ENCODE peak calls at places on chromosomes 4 and X, in five cellular contexts. W is GM04503; M is stimulated activated CD4-positive, alpha-beta T cell treated with anti-CD3 and anti-CD28 coated beads, Interleukin-1b, Interleukin-23, amount 100 ng/mL, for 1 hour; T is AG09309; X is KG1. Y is an unnamed sample.

GRCh38 chr4:5165419-5166369 is 114.4 kb downstream of the STK32B start:
- DNase-seq in W (peak; percentile 42), M (no peak), T (no peak), X (no peak), Y (no peak)

GRCh38 chrX:56219702-56220101 is 12.5 kb upstream of the KLF8 start:
- DNase-seq in W (no peak), M (no peak), T (no peak), X (no peak), Y (no peak)

GRCh38 chrX:143726296-143726695 is 5.7 kb upstream of the SPANXN2 start:
- DNase-seq in W (no peak), M (no peak), T (no peak), X (no peak), Y (no peak)

GRCh38 chr4:3128976-3129375 is 54.5 kb downstream of the HTT start:
- DNase-seq in W (no peak), M (no peak), T (no peak), X (no peak), Y (no peak)

GRCh38 chr4:109702950-109703663 is at the start of gene CASP6:
- DNase-seq in W (peak; percentile 30), M (peak; percentile 40), T (no peak), X (peak; percentile 69), Y (no peak)

GRCh38 chr4:25182941-25183340 is 22.7 kb upstream of the SEPSECS start:
- DNase-seq in W (no peak), M (no peak), T (no peak), X (no peak), Y (no peak)

GRCh38 chr4:84792366-84793301 is 173.9 kb downstream of the WDFY3 start:
- DNase-seq in W (peak; percentile 43), M (no peak), T (peak; percentile 44), X (no peak), Y (peak; percentile 34)

GRCh38 chr4:116547632-116548031 is 537.7 kb downstream of the TRAM1L1 start:
- DNase-seq in W (no peak), M (no peak), T (no peak), X (no peak), Y (no peak)

GRCh38 chrX:28802625-28803024 is 215.4 kb downstream of the IL1RAPL1 start:
- DNase-seq in W (no peak), M (no peak), T (no peak), X (no peak), Y (no peak)

GRCh38 chr4:100022792-100023222 is 72.7 kb upstream of the H2AZ1 start:
- DNase-seq in W (no peak), M (no peak), T (no peak), X (no peak), Y (no peak)

GRCh38 chr4:77692847-77693432 is 87.3 kb downstream of the CXCL13 start:
- DNase-seq in W (no peak), M (no peak), T (no peak), X (no peak), Y (no peak)

GRCh38 chrX:152588206-152588605 is 49.5 kb upstream of the GABRQ start:
- DNase-seq in W (no peak), M (no peak), T (no peak), X (no peak), Y (no peak)

GRCh38 chrX:40006025-40007017 is 91.4 kb downstream of the BCOR start:
- DNase-seq in W (no peak), M (no peak), T (no peak), X (no peak), Y (no peak)

GRCh38 chrX:103629295-103630170 is 758 bp downstream of the TCEAL1 start:
- DNase-seq in W (no peak), M (no peak), T (peak; percentile 31), X (no peak), Y (peak; percentile 25)

GRCh38 chrX:94400488-94400887 is 726.5 kb downstream of the FAM133A start:
- DNase-seq in W (no peak), M (no peak), T (no peak), X (no peak), Y (no peak)

GRCh38 chr4:2416564-2417195 is 1.8 kb downstream of the ZFYVE28 start:
- DNase-seq in W (no peak), M (no peak), T (no peak), X (no peak), Y (no peak)

GRCh38 chr4:2700031-2700430 is 56.1 kb downstream of the TNIP2 start:
- DNase-seq in W (no peak), M (no peak), T (no peak), X (no peak), Y (no peak)